ENCODE peak calls at places on chromosome 12, in five cellular contexts. K is transverse colon, B is skeletal muscle cell, F is renal cortical epithelial cell, M is DMS79. T is an unnamed sample.

GRCh38 chr12:48000878-48001321 is 3.4 kb downstream of the COL2A1 start:
- DNase-seq in K (no peak), B (no peak), F (peak), M (peak), T (no peak)

GRCh38 chr12:106126441-106127288 is 12.1 kb downstream of the NUAK1 start:
- DNase-seq in K (no peak), B (no peak), F (peak), M (no peak), T (no peak)

GRCh38 chr12:124445826-124446225 is 121.6 kb downstream of the NCOR2 start:
- DNase-seq in K (no peak), B (no peak), F (no peak), M (no peak), T (no peak)

GRCh38 chr12:62983594-62983993 is 48.6 kb upstream of the PPM1H start:
- DNase-seq in K (no peak), B (no peak), F (no peak), M (no peak), T (no peak)

GRCh38 chr12:57229041-57229633 is 374 bp upstream of the SHMT2 start:
- DNase-seq in K (no peak), B (no peak), F (no peak), M (no peak), T (no peak)

GRCh38 chr12:89163918-89164317 is 188.4 kb downstream of the DUSP6 start:
- DNase-seq in K (no peak), B (no peak), F (no peak), M (no peak), T (no peak)

GRCh38 chr12:69240625-69240984 is 1.2 kb downstream of the CPSF6 start:
- DNase-seq in K (no peak), B (no peak), F (no peak), M (no peak), T (no peak)

GRCh38 chr12:112828534-112828933 is 37.0 kb downstream of the RPH3A start:
- DNase-seq in K (no peak), B (no peak), F (no peak), M (no peak), T (no peak)

GRCh38 chr12:47616440-47616839 is 89.4 kb downstream of the RPAP3 start:
- DNase-seq in K (no peak), B (no peak), F (no peak), M (no peak), T (no peak)

GRCh38 chr12:52494518-52494917 is 1.5 kb upstream of the KRT6A start:
- DNase-seq in K (peak), B (peak), F (peak), M (no peak), T (no peak)

GRCh38 chr12:57200497-57200896 is 16.1 kb upstream of the NXPH4 start:
- DNase-seq in K (no peak), B (no peak), F (no peak), M (no peak), T (no peak)

GRCh38 chr12:91119089-91119488 is 7.8 kb upstream of the LUM start:
- DNase-seq in K (no peak), B (no peak), F (no peak), M (no peak), T (no peak)

GRCh38 chr12:49331360-49332222 is 5.4 kb downstream of the C1QL4 start:
- DNase-seq in K (peak), B (peak), F (peak), M (no peak), T (peak)

GRCh38 chr12:106303202-106303820 is 778 bp downstream of the TCP11L2 start:
- DNase-seq in K (peak), B (peak), F (peak), M (peak), T (peak)

GRCh38 chr12:23169012-23170003 is 544.3 kb downstream of the ETNK1 start:
- DNase-seq in K (no peak), B (no peak), F (no peak), M (no peak), T (no peak)

GRCh38 chr12:2163172-2163927 is 110.6 kb downstream of the CACNA1C start:
- DNase-seq in K (peak), B (peak), F (no peak), M (no peak), T (peak)

GRCh38 chr12:46276756-46277155 is 7.9 kb upstream of the SLC38A1 start:
- DNase-seq in K (no peak), B (no peak), F (no peak), M (no peak), T (no peak)

GRCh38 chr12:28308891-28309290 is 118.6 kb downstream of the CCDC91 start:
- DNase-seq in K (no peak), B (no peak), F (no peak), M (no peak), T (no peak)

GRCh38 chr12:132167610-132168310 is 23.5 kb downstream of the NOC4L start:
- DNase-seq in K (no peak), B (no peak), F (no peak), M (no peak), T (no peak)

GRCh38 chr12:108332791-108333382 is 6.2 kb downstream of the CMKLR1 start:
- DNase-seq in K (peak), B (no peak), F (peak), M (no peak), T (no peak)

T was measured in hippocampal formation.